ENCODE peak calls at places on chromosomes 1 and 21, in seven cellular contexts. One of them, this sample, is unnamed.

GRCh38 chr21:15063081-15063820 is 1.5 kb downstream of the NRIP1 start:
- DNase-seq in transverse colon: no peak
- DNase-seq in GM12878: no peak
- DNase-seq in upper lobe of left lung: peak
- DNase-seq in tibial nerve: no peak
- DNase-seq in stomach: no peak
- DNase-seq in A549: no peak
- DNase-seq in this sample: no peak

GRCh38 chr1:22918644-22919043 is 54.0 kb downstream of the LACTBL1 start:
- DNase-seq in stomach: no peak
- DNase-seq in A549: no peak
- DNase-seq in tibial nerve: no peak
- DNase-seq in GM12878: no peak
- DNase-seq in upper lobe of left lung: no peak
- DNase-seq in transverse colon: no peak
- DNase-seq in this sample: no peak

GRCh38 chr21:15774590-15774989 is 44.8 kb downstream of the USP25 start:
- DNase-seq in GM12878: no peak
- DNase-seq in transverse colon: no peak
- DNase-seq in tibial nerve: no peak
- DNase-seq in A549: no peak
- DNase-seq in stomach: no peak
- DNase-seq in upper lobe of left lung: no peak
- DNase-seq in this sample: no peak

GRCh38 chr1:226687476-226687875 is 51.6 kb downstream of the ITPKB start:
- DNase-seq in stomach: no peak
- DNase-seq in upper lobe of left lung: no peak
- DNase-seq in GM12878: no peak
- DNase-seq in transverse colon: no peak
- DNase-seq in A549: no peak
- DNase-seq in tibial nerve: no peak
- DNase-seq in this sample: no peak

GRCh38 chr1:92538413-92539061 is 51.8 kb upstream of the GFI1 start:
- DNase-seq in stomach: no peak
- DNase-seq in A549: no peak
- DNase-seq in tibial nerve: no peak
- DNase-seq in upper lobe of left lung: no peak
- DNase-seq in transverse colon: no peak
- DNase-seq in GM12878: peak
- DNase-seq in this sample: no peak

GRCh38 chr1:28601696-28602095 is 9.6 kb downstream of the RAB42 start:
- DNase-seq in stomach: no peak
- DNase-seq in A549: no peak
- DNase-seq in tibial nerve: no peak
- DNase-seq in upper lobe of left lung: no peak
- DNase-seq in transverse colon: no peak
- DNase-seq in GM12878: no peak
- DNase-seq in this sample: no peak

GRCh38 chr1:85374160-85374559 is 90.8 kb downstream of the DDAH1 start:
- DNase-seq in stomach: no peak
- DNase-seq in GM12878: no peak
- DNase-seq in A549: peak
- DNase-seq in transverse colon: no peak
- DNase-seq in upper lobe of left lung: no peak
- DNase-seq in tibial nerve: no peak
- DNase-seq in this sample: no peak

GRCh38 chr1:92949937-92950817 is 11.1 kb downstream of the DIPK1A start:
- DNase-seq in A549: peak
- DNase-seq in transverse colon: no peak
- DNase-seq in GM12878: no peak
- DNase-seq in stomach: no peak
- DNase-seq in tibial nerve: no peak
- DNase-seq in upper lobe of left lung: no peak
- DNase-seq in this sample: no peak

GRCh38 chr1:24936688-24937087 is 6.6 kb upstream of the RUNX3 start:
- DNase-seq in upper lobe of left lung: no peak
- DNase-seq in transverse colon: no peak
- DNase-seq in GM12878: no peak
- DNase-seq in stomach: no peak
- DNase-seq in tibial nerve: no peak
- DNase-seq in A549: no peak
- DNase-seq in this sample: no peak

GRCh38 chr21:42815217-42815616 is 64.1 kb downstream of the WDR4 start:
- DNase-seq in tibial nerve: no peak
- DNase-seq in GM12878: no peak
- DNase-seq in A549: no peak
- DNase-seq in stomach: no peak
- DNase-seq in upper lobe of left lung: no peak
- DNase-seq in transverse colon: no peak
- DNase-seq in this sample: no peak

GRCh38 chr1:65467536-65467935 is 47.1 kb downstream of the LEPR start:
- DNase-seq in stomach: peak
- DNase-seq in A549: no peak
- DNase-seq in upper lobe of left lung: peak
- DNase-seq in tibial nerve: no peak
- DNase-seq in GM12878: no peak
- DNase-seq in transverse colon: no peak
- DNase-seq in this sample: no peak

GRCh38 chr1:4772294-4773010 is 118.0 kb downstream of the AJAP1 start:
- DNase-seq in GM12878: no peak
- DNase-seq in tibial nerve: no peak
- DNase-seq in upper lobe of left lung: no peak
- DNase-seq in transverse colon: no peak
- DNase-seq in stomach: no peak
- DNase-seq in A549: no peak
- DNase-seq in this sample: no peak

GRCh38 chr1:153260980-153261792 is 1.7 kb downstream of the LORICRIN start:
- DNase-seq in transverse colon: no peak
- DNase-seq in GM12878: no peak
- DNase-seq in stomach: no peak
- DNase-seq in upper lobe of left lung: no peak
- DNase-seq in A549: no peak
- DNase-seq in tibial nerve: no peak
- DNase-seq in this sample: peak

GRCh38 chr1:155122308-155122707 is 5.4 kb upstream of the EFNA1 start:
- DNase-seq in stomach: no peak
- DNase-seq in A549: no peak
- DNase-seq in GM12878: no peak
- DNase-seq in tibial nerve: no peak
- DNase-seq in transverse colon: no peak
- DNase-seq in upper lobe of left lung: no peak
- DNase-seq in this sample: no peak

GRCh38 chr1:3674100-3675094 is 22.1 kb downstream of the TP73 start:
- DNase-seq in upper lobe of left lung: no peak
- DNase-seq in A549: no peak
- DNase-seq in stomach: no peak
- DNase-seq in GM12878: peak
- DNase-seq in tibial nerve: no peak
- DNase-seq in transverse colon: no peak
- DNase-seq in this sample: no peak

GRCh38 chr1:248393050-248393449 is 9.8 kb upstream of the OR2T1 start:
- DNase-seq in GM12878: no peak
- DNase-seq in tibial nerve: no peak
- DNase-seq in A549: no peak
- DNase-seq in upper lobe of left lung: no peak
- DNase-seq in transverse colon: no peak
- DNase-seq in stomach: no peak
- DNase-seq in this sample: no peak
- TF ChIP-seq POLR2A in GM12878: no peak
- TF ChIP-seq POLR2A in tibial nerve: no peak
- TF ChIP-seq POLR2A in A549: no peak
- TF ChIP-seq POLR2A in upper lobe of left lung: no peak
- TF ChIP-seq POLR2A in transverse colon: no peak
- TF ChIP-seq POLR2A in stomach: no peak
- TF ChIP-seq POLR2A in this sample: no peak

GRCh38 chr1:89994805-89995594 is at the start of gene ZNF326:
- DNase-seq in A549: peak
- DNase-seq in stomach: peak
- DNase-seq in tibial nerve: peak
- DNase-seq in upper lobe of left lung: peak
- DNase-seq in GM12878: peak
- DNase-seq in transverse colon: peak
- DNase-seq in this sample: peak
- TF ChIP-seq EP300 in A549: no peak
- TF ChIP-seq EP300 in stomach: no peak
- TF ChIP-seq EP300 in tibial nerve: peak
- TF ChIP-seq EP300 in upper lobe of left lung: no peak
- TF ChIP-seq EP300 in GM12878: no peak
- TF ChIP-seq EP300 in transverse colon: no peak
- TF ChIP-seq EP300 in this sample: no peak

GRCh38 chr1:218247339-218247738 is 37.8 kb upstream of the RRP15 start:
- DNase-seq in A549: no peak
- DNase-seq in tibial nerve: no peak
- DNase-seq in upper lobe of left lung: no peak
- DNase-seq in stomach: no peak
- DNase-seq in transverse colon: no peak
- DNase-seq in GM12878: no peak
- DNase-seq in this sample: no peak

GRCh38 chr1:218254296-218254918 is 30.7 kb upstream of the RRP15 start:
- DNase-seq in upper lobe of left lung: no peak
- DNase-seq in GM12878: no peak
- DNase-seq in tibial nerve: no peak
- DNase-seq in stomach: no peak
- DNase-seq in transverse colon: no peak
- DNase-seq in A549: no peak
- DNase-seq in this sample: no peak

GRCh38 chr1:218249757-218250156 is 35.3 kb upstream of the RRP15 start:
- DNase-seq in A549: no peak
- DNase-seq in tibial nerve: no peak
- DNase-seq in transverse colon: no peak
- DNase-seq in GM12878: no peak
- DNase-seq in stomach: no peak
- DNase-seq in upper lobe of left lung: no peak
- DNase-seq in this sample: no peak

DNA sequence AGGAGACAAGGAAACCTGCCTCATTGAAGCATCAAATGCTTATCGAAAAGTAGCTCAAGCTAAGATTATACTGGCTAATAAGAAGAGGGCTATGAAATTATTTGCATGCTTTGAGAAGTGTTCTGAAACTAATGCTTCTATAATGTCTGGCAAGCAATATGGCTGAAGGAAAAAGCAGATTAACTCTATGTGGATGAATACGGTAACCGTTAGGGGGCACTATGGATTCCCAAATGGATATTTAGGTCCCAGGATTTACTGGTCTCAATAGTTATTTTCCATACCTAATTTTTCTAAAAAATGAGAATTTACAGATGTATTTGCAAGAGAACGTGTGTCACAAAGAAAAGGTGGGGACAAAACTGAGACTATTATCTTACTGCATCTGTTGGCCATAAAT is 34.6 kb upstream of the RRP15 start:
- DNase-seq in stomach: no peak
- DNase-seq in upper lobe of left lung: no peak
- DNase-seq in GM12878: no peak
- DNase-seq in A549: no peak
- DNase-seq in tibial nerve: no peak
- DNase-seq in transverse colon: no peak
- DNase-seq in this sample: no peak
- TF ChIP-seq CTCF in stomach: no peak
- TF ChIP-seq CTCF in upper lobe of left lung: no peak
- TF ChIP-seq CTCF in GM12878: no peak
- TF ChIP-seq CTCF in A549: no peak
- TF ChIP-seq CTCF in tibial nerve: no peak
- TF ChIP-seq CTCF in transverse colon: no peak
- TF ChIP-seq CTCF in this sample: no peak

DNA sequence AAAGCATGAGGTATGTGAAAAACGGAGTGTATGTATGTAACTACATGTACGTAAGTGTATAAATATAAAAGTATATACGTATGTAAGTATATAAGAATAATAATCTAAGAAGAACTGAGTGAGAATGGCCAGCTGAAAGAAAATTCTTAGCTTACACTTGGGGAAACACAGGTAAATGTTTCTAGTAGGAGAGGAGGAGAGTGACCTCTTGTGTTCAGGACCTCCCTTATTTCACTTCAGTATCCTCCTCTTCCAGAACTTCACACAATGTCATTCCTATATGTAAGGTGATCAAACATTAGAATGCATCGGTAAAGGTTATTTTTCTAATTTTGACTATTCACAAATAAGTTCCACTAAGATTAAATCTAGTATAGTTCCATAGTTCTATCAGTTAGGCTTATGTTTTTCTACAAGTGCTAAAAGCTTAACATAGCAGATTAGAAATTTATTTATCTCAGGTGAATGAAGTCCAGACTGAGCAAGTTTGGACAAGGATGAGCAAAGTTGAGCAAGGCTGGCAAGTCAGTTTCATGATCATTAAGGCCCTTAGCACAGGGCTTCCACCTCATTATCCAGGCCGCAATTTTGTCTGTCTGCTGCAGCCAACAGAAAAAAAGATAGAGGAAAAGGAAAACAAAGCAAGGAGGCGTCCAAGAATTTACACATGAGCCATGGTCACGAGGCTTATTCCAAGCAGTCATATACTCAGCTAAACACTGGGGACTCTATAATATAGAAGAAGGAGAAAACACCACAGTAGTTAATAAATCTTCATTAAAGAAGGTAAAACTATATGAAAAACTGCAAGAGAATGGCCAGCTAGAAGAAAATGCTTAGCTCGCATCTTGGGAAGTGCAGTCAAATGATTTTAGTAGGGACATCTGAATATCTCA is 7.1 kb upstream of the MROH9 start:
- DNase-seq in transverse colon: no peak
- DNase-seq in upper lobe of left lung: no peak
- DNase-seq in A549: no peak
- DNase-seq in GM12878: no peak
- DNase-seq in tibial nerve: no peak
- DNase-seq in stomach: no peak
- DNase-seq in this sample: no peak
- TF ChIP-seq POLR2A in transverse colon: no peak
- TF ChIP-seq POLR2A in upper lobe of left lung: no peak
- TF ChIP-seq POLR2A in A549: no peak
- TF ChIP-seq POLR2A in GM12878: no peak
- TF ChIP-seq POLR2A in tibial nerve: no peak
- TF ChIP-seq POLR2A in stomach: no peak
- TF ChIP-seq POLR2A in this sample: no peak

This sample was measured in ovary.